ENCODE peak calls at places on chromosomes 13 and 19, in five cellular contexts. O is H1, P is K562, T is HepG2, L is GM12878. A is an unnamed sample.

GRCh38 chr13:102779426-102780159 is 6.0 kb upstream of the TEX30 start:
- DNase-seq in P (no peak), O (no peak), L (no peak), T (no peak), A (no peak)

GRCh38 chr19:40601061-40601973 is at the start of gene LTBP4:
- DNase-seq in O (no peak), T (no peak), L (no peak), P (peak; percentile 76), A (no peak)

GRCh38 chr19:8332976-8333770 is 9.9 kb downstream of the KANK3 start:
- DNase-seq in P (no peak), O (peak; percentile 70), L (no peak), T (no peak), A (no peak)

GRCh38 chr19:41355035-41355434 is 1.3 kb upstream of the TGFB1 start:
- DNase-seq in L (no peak), O (no peak), T (no peak), P (no peak), A (no peak)

GRCh38 chr13:40164137-40164536 is 502.3 kb downstream of the FOXO1 start:
- DNase-seq in L (no peak), T (no peak), P (no peak), O (no peak), A (no peak)

GRCh38 chr19:45152504-45153338 is 8.1 kb downstream of the NKPD1 start:
- DNase-seq in O (peak; percentile 75), L (no peak), T (no peak), P (no peak), A (no peak)

GRCh38 chr13:110265341-110265681 is 41.6 kb downstream of the COL4A1 start:
- DNase-seq in L (no peak), P (no peak), T (no peak), O (peak; percentile 48), A (no peak)

GRCh38 chr19:48784527-48784926 is 26.3 kb downstream of the BCAT2 start:
- DNase-seq in P (peak; percentile 58), L (no peak), T (no peak), O (no peak), A (no peak)

GRCh38 chr13:44207476-44207875 is 166.1 kb upstream of the SERP2 start:
- DNase-seq in P (no peak), T (no peak), O (no peak), L (no peak), A (no peak)

GRCh38 chr19:48624791-48625723 is 5.8 kb downstream of the SPHK2 start:
- DNase-seq in P (no peak), T (no peak), L (no peak), O (no peak), A (no peak)

GRCh38 chr19:1730157-1730556 is 23.1 kb upstream of the ONECUT3 start:
- DNase-seq in O (no peak), P (no peak), L (no peak), T (no peak), A (no peak)

GRCh38 chr13:113927661-113928581 is 46.0 kb downstream of the C13orf46 start:
- DNase-seq in L (no peak), T (no peak), P (no peak), O (no peak), A (no peak)

GRCh38 chr13:104953588-104953987 is 1581.9 kb downstream of the EFNB2 start:
- DNase-seq in O (no peak), L (no peak), T (no peak), P (no peak), A (no peak)

GRCh38 chr19:33510728-33511255 is 10.8 kb downstream of the PEPD start:
- DNase-seq in T (no peak), P (no peak), O (no peak), L (no peak), A (no peak)

GRCh38 chr19:13212759-13213330 is 62.6 kb downstream of the IER2 start:
- DNase-seq in L (peak; percentile 20), T (peak; percentile 58), O (peak; percentile 86), P (peak; percentile 78), A (peak; percentile 56)

GRCh38 chr13:67878376-67878775 is 648.2 kb upstream of the PCDH9 start:
- DNase-seq in P (no peak), L (no peak), T (no peak), O (no peak), A (no peak)

GRCh38 chr19:29667941-29668340 is 2.7 kb downstream of the PLEKHF1 start:
- DNase-seq in T (no peak), P (peak; percentile 2), O (no peak), L (no peak), A (no peak)

GRCh38 chr19:45200614-45201013 is 22.0 kb downstream of the BLOC1S3 start:
- DNase-seq in P (peak; percentile 33), T (peak; percentile 62), L (no peak), O (peak; percentile 69), A (no peak)

GRCh38 chr19:38734426-38735256 is 9.6 kb downstream of the CAPN12 start:
- DNase-seq in L (peak; percentile 25), T (no peak), O (no peak), P (no peak), A (no peak)

GRCh38 chr19:18433735-18434398 is 4.1 kb downstream of the ISYNA1 start:
- DNase-seq in P (peak; percentile 65), O (peak; percentile 82), L (no peak), T (no peak), A (no peak)

GRCh38 chr19:54209748-54210494 is 9.3 kb downstream of the RPS9 start:
- DNase-seq in L (no peak), P (peak; percentile 80), O (no peak), T (peak; percentile 98), A (peak; percentile 40)

GRCh38 chr13:61575941-61576340 is 160.3 kb upstream of the PCDH20 start:
- DNase-seq in L (no peak), P (no peak), O (no peak), T (no peak), A (no peak)

GRCh38 chr19:49923055-49924003 is 5.7 kb upstream of the ATF5 start:
- DNase-seq in L (peak; percentile 56), O (no peak), T (no peak), P (no peak), A (no peak)

GRCh38 chr13:35512271-35512920 is 35.9 kb upstream of the MAB21L1 start:
- DNase-seq in P (no peak), T (no peak), L (no peak), O (no peak), A (no peak)

GRCh38 chr13:111388851-111389500 is 68.5 kb downstream of the TEX29 start:
- DNase-seq in T (no peak), O (no peak), P (no peak), L (no peak), A (no peak)

GRCh38 chr19:52923782-52924593 is 760 bp upstream of the ZNF888 start:
- DNase-seq in P (peak; percentile 51), O (peak; percentile 55), T (peak; percentile 39), L (no peak), A (no peak)

GRCh38 chr19:45140144-45140503 is 20.7 kb downstream of the NKPD1 start:
- DNase-seq in O (no peak), P (no peak), L (no peak), T (no peak), A (no peak)

GRCh38 chr13:31896427-31896826 is 135.1 kb upstream of the FRY start:
- DNase-seq in O (no peak), T (no peak), P (no peak), L (no peak), A (no peak)

GRCh38 chr13:44498502-44498901 is 77.6 kb downstream of the TSC22D1 start:
- DNase-seq in T (no peak), L (no peak), O (no peak), P (no peak), A (no peak)

GRCh38 chr19:18090545-18091216 is 3.9 kb upstream of the IL12RB1 start:
- DNase-seq in T (no peak), O (no peak), L (no peak), P (peak; percentile 46), A (no peak)

GRCh38 chr13:110319774-110320509 is 12.9 kb downstream of the COL4A2 start:
- DNase-seq in L (no peak), T (no peak), P (no peak), O (no peak), A (peak; percentile 70)

GRCh38 chr19:17385878-17386611 is 8.0 kb downstream of the CCDC194 start:
- DNase-seq in O (peak; percentile 92), P (peak; percentile 76), T (peak; percentile 41), L (no peak), A (no peak)

GRCh38 chr13:44879452-44880058 is 109.7 kb downstream of the NUFIP1 start:
- DNase-seq in P (no peak), L (peak; percentile 8), O (no peak), T (no peak), A (peak; percentile 40)

DNA sequence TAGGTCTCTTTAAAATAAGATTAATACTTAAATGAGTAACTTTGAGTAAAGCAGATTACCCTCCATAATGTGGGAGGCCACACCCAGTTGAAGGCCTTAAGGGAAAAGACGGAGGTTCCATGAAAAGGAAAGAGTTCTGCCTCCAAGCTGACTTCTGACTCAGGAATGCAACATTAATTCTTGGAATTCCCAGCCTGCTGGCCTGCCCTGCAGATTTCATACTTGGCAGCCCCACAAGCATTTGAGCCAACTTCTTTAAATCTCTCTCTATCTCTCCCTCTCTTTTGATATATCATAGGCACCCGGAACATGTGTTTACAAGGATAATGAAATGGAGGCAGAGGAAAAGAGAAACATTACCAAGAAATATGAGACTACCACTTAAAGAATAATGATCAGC is 902.3 kb upstream of the MIR17HG start:
- DNase-seq in L (no peak), O (no peak), T (no peak), P (no peak), A (peak; percentile 10)
- TF ChIP-seq JUND in L (no peak), O (no peak), T (no peak), P (no peak), A (no peak)

GRCh38 chr13:51549593-51549992 is 34.7 kb upstream of the WDFY2 start:
- DNase-seq in P (no peak), O (no peak), T (no peak), L (no peak), A (no peak)
- TF ChIP-seq ZNF274 in P (no peak), O (no peak), T (no peak), L (no peak), A (no peak)

DNA sequence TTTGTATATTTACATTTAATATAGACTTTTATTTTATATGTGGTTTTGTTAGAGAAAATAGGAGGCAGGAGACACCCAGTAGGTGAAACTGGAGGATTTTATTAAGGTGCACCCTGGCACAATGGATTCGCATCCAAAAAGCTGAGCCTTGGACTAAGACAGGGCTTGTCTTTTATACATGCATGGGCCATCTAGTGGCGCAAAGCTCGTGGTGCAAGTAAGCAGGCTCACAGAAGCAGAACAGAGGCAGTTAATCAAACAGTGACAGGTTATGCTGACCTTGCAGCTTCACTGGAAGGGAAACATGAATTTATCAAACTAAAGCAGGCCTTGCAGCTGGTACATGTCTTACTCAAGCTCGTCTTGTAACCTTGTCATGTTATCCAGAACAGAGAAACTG is 58.8 kb upstream of the ZNF681 start:
- DNase-seq in T (peak; percentile 22), O (peak; percentile 46), L (no peak), P (peak; percentile 37), A (peak; percentile 4)
- TF ChIP-seq JUND in T (no peak), O (no peak), L (no peak), P (no peak), A (no peak)

DNA sequence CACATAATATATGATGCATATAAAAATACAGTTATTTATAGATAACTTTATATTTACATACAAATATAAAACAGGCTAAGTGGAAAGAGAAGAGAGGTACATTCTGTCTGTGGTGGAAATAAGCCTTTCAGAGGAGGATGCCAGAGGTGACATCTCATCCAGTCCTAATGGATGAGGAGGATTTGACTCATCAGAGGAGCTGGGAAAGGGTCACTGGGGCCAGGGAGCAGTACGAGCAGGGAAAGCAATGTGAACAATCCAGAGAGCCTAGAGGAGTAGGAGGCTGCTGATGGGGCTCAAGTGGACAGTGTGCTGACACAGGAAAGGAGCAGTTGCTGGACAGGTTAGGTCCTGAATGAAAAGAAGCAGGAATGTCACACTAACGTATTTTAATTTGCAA is 18.6 kb downstream of the NALCN start:
- DNase-seq in O (no peak), P (no peak), T (no peak), L (no peak), A (no peak)
- TF ChIP-seq ZNF274 in O (no peak), P (no peak), T (no peak), L (no peak), A (no peak)